ENCODE peak calls at places on chromosomes 13 and 19, in eight cellular contexts. One of them, this sample, is unnamed.

GRCh38 chr19:55369651-55370304 is 485 bp downstream of the IL11 start:
- DNase-seq in fibroblast of lung: peak
- DNase-seq in cardiac muscle cell: peak
- DNase-seq in neural progenitor cell: peak
- DNase-seq in tibial artery: no peak
- DNase-seq in fibroblast of pulmonary artery: peak
- DNase-seq in HFF-Myc: no peak
- DNase-seq in body of pancreas: no peak
- DNase-seq in this sample: peak

GRCh38 chr13:95087746-95088305 is 213.4 kb downstream of the ABCC4 start:
- DNase-seq in fibroblast of lung: peak
- DNase-seq in cardiac muscle cell: no peak
- DNase-seq in tibial artery: no peak
- DNase-seq in body of pancreas: no peak
- DNase-seq in HFF-Myc: no peak
- DNase-seq in fibroblast of pulmonary artery: peak
- DNase-seq in neural progenitor cell: no peak
- DNase-seq in this sample: peak

GRCh38 chr13:46679369-46680180 is 117.4 kb downstream of the ESD start:
- DNase-seq in fibroblast of pulmonary artery: peak
- DNase-seq in cardiac muscle cell: no peak
- DNase-seq in body of pancreas: no peak
- DNase-seq in fibroblast of lung: peak
- DNase-seq in neural progenitor cell: peak
- DNase-seq in tibial artery: no peak
- DNase-seq in HFF-Myc: peak
- DNase-seq in this sample: peak

GRCh38 chr19:44747739-44748425 is 626 bp upstream of the BCL3 start:
- DNase-seq in HFF-Myc: no peak
- DNase-seq in cardiac muscle cell: peak
- DNase-seq in fibroblast of pulmonary artery: peak
- DNase-seq in body of pancreas: peak
- DNase-seq in neural progenitor cell: peak
- DNase-seq in fibroblast of lung: peak
- DNase-seq in tibial artery: peak
- DNase-seq in this sample: no peak

GRCh38 chr19:16535381-16535780 is 6.9 kb downstream of the CHERP start:
- DNase-seq in body of pancreas: no peak
- DNase-seq in neural progenitor cell: no peak
- DNase-seq in tibial artery: no peak
- DNase-seq in fibroblast of lung: no peak
- DNase-seq in cardiac muscle cell: no peak
- DNase-seq in fibroblast of pulmonary artery: no peak
- DNase-seq in HFF-Myc: no peak
- DNase-seq in this sample: no peak

GRCh38 chr19:30314056-30314804 is 58.0 kb upstream of the ZNF536 start:
- DNase-seq in body of pancreas: no peak
- DNase-seq in HFF-Myc: no peak
- DNase-seq in neural progenitor cell: no peak
- DNase-seq in fibroblast of lung: no peak
- DNase-seq in tibial artery: no peak
- DNase-seq in fibroblast of pulmonary artery: no peak
- DNase-seq in cardiac muscle cell: no peak
- DNase-seq in this sample: no peak

GRCh38 chr13:19179916-19180315 is 1.7 kb downstream of the TUBA3C start:
- DNase-seq in fibroblast of lung: no peak
- DNase-seq in cardiac muscle cell: no peak
- DNase-seq in tibial artery: no peak
- DNase-seq in fibroblast of pulmonary artery: no peak
- DNase-seq in body of pancreas: no peak
- DNase-seq in HFF-Myc: no peak
- DNase-seq in neural progenitor cell: no peak
- DNase-seq in this sample: no peak

GRCh38 chr19:13865578-13866462 is 11.1 kb upstream of the NANOS3 start:
- DNase-seq in neural progenitor cell: peak
- DNase-seq in body of pancreas: no peak
- DNase-seq in fibroblast of lung: no peak
- DNase-seq in tibial artery: no peak
- DNase-seq in HFF-Myc: no peak
- DNase-seq in fibroblast of pulmonary artery: no peak
- DNase-seq in cardiac muscle cell: peak
- DNase-seq in this sample: no peak

GRCh38 chr13:108957369-108958012 is 328.1 kb downstream of the MYO16 start:
- DNase-seq in cardiac muscle cell: no peak
- DNase-seq in HFF-Myc: peak
- DNase-seq in fibroblast of pulmonary artery: peak
- DNase-seq in neural progenitor cell: peak
- DNase-seq in tibial artery: no peak
- DNase-seq in body of pancreas: no peak
- DNase-seq in fibroblast of lung: peak
- DNase-seq in this sample: peak

GRCh38 chr13:43364210-43365041 is 341.0 kb downstream of the DNAJC15 start:
- DNase-seq in tibial artery: no peak
- DNase-seq in cardiac muscle cell: no peak
- DNase-seq in fibroblast of pulmonary artery: peak
- DNase-seq in neural progenitor cell: peak
- DNase-seq in fibroblast of lung: peak
- DNase-seq in HFF-Myc: no peak
- DNase-seq in body of pancreas: no peak
- DNase-seq in this sample: peak

GRCh38 chr19:39934584-39935233 is at the start of gene FCGBP:
- DNase-seq in HFF-Myc: no peak
- DNase-seq in neural progenitor cell: no peak
- DNase-seq in body of pancreas: no peak
- DNase-seq in cardiac muscle cell: no peak
- DNase-seq in fibroblast of pulmonary artery: no peak
- DNase-seq in fibroblast of lung: no peak
- DNase-seq in tibial artery: no peak
- DNase-seq in this sample: no peak

GRCh38 chr19:17997969-17998826 is 9.8 kb upstream of the ARRDC2 start:
- DNase-seq in body of pancreas: no peak
- DNase-seq in neural progenitor cell: peak
- DNase-seq in fibroblast of pulmonary artery: no peak
- DNase-seq in cardiac muscle cell: no peak
- DNase-seq in HFF-Myc: no peak
- DNase-seq in tibial artery: no peak
- DNase-seq in fibroblast of lung: peak
- DNase-seq in this sample: peak

GRCh38 chr13:36919833-36920611 is at the start of gene SMAD9:
- DNase-seq in cardiac muscle cell: peak
- DNase-seq in fibroblast of lung: peak
- DNase-seq in HFF-Myc: no peak
- DNase-seq in body of pancreas: peak
- DNase-seq in neural progenitor cell: peak
- DNase-seq in fibroblast of pulmonary artery: peak
- DNase-seq in tibial artery: peak
- DNase-seq in this sample: peak

GRCh38 chr13:80336335-80336734 is 4.6 kb downstream of the SPRY2 start:
- DNase-seq in tibial artery: no peak
- DNase-seq in cardiac muscle cell: no peak
- DNase-seq in body of pancreas: no peak
- DNase-seq in fibroblast of pulmonary artery: peak
- DNase-seq in neural progenitor cell: no peak
- DNase-seq in HFF-Myc: no peak
- DNase-seq in fibroblast of lung: peak
- DNase-seq in this sample: peak

GRCh38 chr13:105827074-105827473 is 708.4 kb downstream of the EFNB2 start:
- DNase-seq in fibroblast of lung: no peak
- DNase-seq in neural progenitor cell: no peak
- DNase-seq in cardiac muscle cell: no peak
- DNase-seq in HFF-Myc: no peak
- DNase-seq in body of pancreas: no peak
- DNase-seq in fibroblast of pulmonary artery: no peak
- DNase-seq in tibial artery: no peak
- DNase-seq in this sample: no peak

GRCh38 chr13:26600345-26600761 is 42.9 kb downstream of the WASF3 start:
- DNase-seq in neural progenitor cell: no peak
- DNase-seq in tibial artery: no peak
- DNase-seq in fibroblast of pulmonary artery: no peak
- DNase-seq in cardiac muscle cell: no peak
- DNase-seq in body of pancreas: no peak
- DNase-seq in fibroblast of lung: no peak
- DNase-seq in HFF-Myc: no peak
- DNase-seq in this sample: peak
- H3K4me3 ChIP-seq in neural progenitor cell: no peak
- H3K4me3 ChIP-seq in tibial artery: no peak
- H3K4me3 ChIP-seq in fibroblast of pulmonary artery: no peak
- H3K4me3 ChIP-seq in cardiac muscle cell: no peak
- H3K4me3 ChIP-seq in body of pancreas: no peak
- H3K4me3 ChIP-seq in fibroblast of lung: no peak
- H3K4me3 ChIP-seq in HFF-Myc: no peak
- H3K4me3 ChIP-seq in this sample: no peak

DNA sequence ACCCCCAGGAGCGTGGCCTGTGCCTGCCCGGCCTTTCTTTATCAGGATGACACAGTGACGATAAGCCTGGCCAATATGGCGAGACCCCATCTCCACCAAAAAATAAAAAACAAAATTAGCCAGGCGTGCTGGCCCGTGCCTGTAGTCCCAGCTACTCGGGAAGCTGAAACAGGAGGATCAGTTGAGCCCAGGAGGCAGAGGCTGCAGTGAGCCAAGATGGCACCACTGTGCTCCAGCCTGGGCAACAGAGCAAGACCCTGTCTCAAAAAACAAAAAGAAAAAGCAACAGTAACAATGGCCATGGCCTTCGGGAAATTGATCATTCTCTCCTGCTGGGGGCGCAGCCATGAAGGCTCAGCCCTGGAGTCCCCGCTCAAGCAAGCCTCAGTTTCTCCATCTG is 11.1 kb downstream of the PEX11G start:
- DNase-seq in tibial artery: no peak
- DNase-seq in HFF-Myc: no peak
- DNase-seq in fibroblast of lung: no peak
- DNase-seq in fibroblast of pulmonary artery: no peak
- DNase-seq in cardiac muscle cell: no peak
- DNase-seq in body of pancreas: no peak
- DNase-seq in neural progenitor cell: no peak
- DNase-seq in this sample: no peak
- TF ChIP-seq CTCF in tibial artery: no peak
- TF ChIP-seq CTCF in HFF-Myc: no peak
- TF ChIP-seq CTCF in fibroblast of lung: no peak
- TF ChIP-seq CTCF in fibroblast of pulmonary artery: no peak
- TF ChIP-seq CTCF in cardiac muscle cell: no peak
- TF ChIP-seq CTCF in body of pancreas: no peak
- TF ChIP-seq CTCF in neural progenitor cell: no peak
- TF ChIP-seq CTCF in this sample: no peak

GRCh38 chr19:46955813-46956371 is 63.7 kb upstream of the NPAS1 start:
- DNase-seq in cardiac muscle cell: no peak
- DNase-seq in tibial artery: no peak
- DNase-seq in fibroblast of pulmonary artery: no peak
- DNase-seq in body of pancreas: no peak
- DNase-seq in HFF-Myc: no peak
- DNase-seq in fibroblast of lung: no peak
- DNase-seq in neural progenitor cell: no peak
- DNase-seq in this sample: no peak

GRCh38 chr19:46954502-46955004 is 65.1 kb upstream of the NPAS1 start:
- DNase-seq in tibial artery: no peak
- DNase-seq in fibroblast of pulmonary artery: no peak
- DNase-seq in neural progenitor cell: no peak
- DNase-seq in HFF-Myc: no peak
- DNase-seq in fibroblast of lung: no peak
- DNase-seq in body of pancreas: no peak
- DNase-seq in cardiac muscle cell: no peak
- DNase-seq in this sample: no peak

GRCh38 chr19:46952874-46953273 is 66.8 kb upstream of the NPAS1 start:
- DNase-seq in cardiac muscle cell: no peak
- DNase-seq in fibroblast of lung: no peak
- DNase-seq in body of pancreas: no peak
- DNase-seq in fibroblast of pulmonary artery: no peak
- DNase-seq in tibial artery: no peak
- DNase-seq in neural progenitor cell: no peak
- DNase-seq in HFF-Myc: no peak
- DNase-seq in this sample: no peak

GRCh38 chr19:46953955-46954501 is 65.6 kb upstream of the NPAS1 start:
- DNase-seq in tibial artery: no peak
- DNase-seq in neural progenitor cell: no peak
- DNase-seq in HFF-Myc: no peak
- DNase-seq in fibroblast of pulmonary artery: no peak
- DNase-seq in fibroblast of lung: no peak
- DNase-seq in cardiac muscle cell: no peak
- DNase-seq in body of pancreas: no peak
- DNase-seq in this sample: no peak

DNA sequence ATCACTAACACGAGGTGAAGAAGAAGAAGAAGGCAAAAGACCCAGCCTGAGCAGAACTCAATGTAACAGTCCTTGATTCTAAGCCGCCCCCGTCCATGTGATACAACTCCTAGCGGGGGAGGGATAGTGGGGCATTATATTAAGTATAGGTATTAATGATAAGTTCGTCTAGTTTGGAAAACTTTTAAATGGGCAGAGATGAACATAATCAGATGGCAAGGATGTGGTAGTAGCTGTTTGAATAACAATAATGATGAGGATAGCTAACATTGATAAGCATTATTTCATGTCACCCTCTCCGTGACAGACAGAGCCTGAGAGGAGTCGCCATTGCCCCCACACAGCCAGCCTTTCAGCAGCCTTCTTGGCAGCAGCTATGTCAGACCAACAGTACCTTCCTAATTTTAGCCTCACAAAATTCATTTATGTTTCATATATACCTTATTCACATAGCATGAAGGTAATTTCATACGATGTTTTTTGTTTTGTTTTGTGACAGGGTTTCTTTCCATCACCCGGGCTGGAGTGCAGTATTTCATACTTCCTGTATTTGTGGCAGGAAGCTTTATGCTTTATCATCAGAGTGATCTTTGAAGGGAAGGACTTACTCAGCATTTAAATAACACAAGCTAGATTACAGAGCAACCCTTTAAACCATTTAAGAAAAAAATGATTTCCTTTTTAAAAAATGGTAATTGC is 64.4 kb upstream of the NPAS1 start:
- DNase-seq in body of pancreas: no peak
- DNase-seq in HFF-Myc: no peak
- DNase-seq in cardiac muscle cell: no peak
- DNase-seq in neural progenitor cell: no peak
- DNase-seq in tibial artery: no peak
- DNase-seq in fibroblast of lung: no peak
- DNase-seq in fibroblast of pulmonary artery: peak
- DNase-seq in this sample: peak
- H3K4me3 ChIP-seq in body of pancreas: no peak
- H3K4me3 ChIP-seq in HFF-Myc: no peak
- H3K4me3 ChIP-seq in cardiac muscle cell: no peak
- H3K4me3 ChIP-seq in neural progenitor cell: no peak
- H3K4me3 ChIP-seq in tibial artery: no peak
- H3K4me3 ChIP-seq in fibroblast of lung: no peak
- H3K4me3 ChIP-seq in fibroblast of pulmonary artery: peak
- H3K4me3 ChIP-seq in this sample: no peak

DNA sequence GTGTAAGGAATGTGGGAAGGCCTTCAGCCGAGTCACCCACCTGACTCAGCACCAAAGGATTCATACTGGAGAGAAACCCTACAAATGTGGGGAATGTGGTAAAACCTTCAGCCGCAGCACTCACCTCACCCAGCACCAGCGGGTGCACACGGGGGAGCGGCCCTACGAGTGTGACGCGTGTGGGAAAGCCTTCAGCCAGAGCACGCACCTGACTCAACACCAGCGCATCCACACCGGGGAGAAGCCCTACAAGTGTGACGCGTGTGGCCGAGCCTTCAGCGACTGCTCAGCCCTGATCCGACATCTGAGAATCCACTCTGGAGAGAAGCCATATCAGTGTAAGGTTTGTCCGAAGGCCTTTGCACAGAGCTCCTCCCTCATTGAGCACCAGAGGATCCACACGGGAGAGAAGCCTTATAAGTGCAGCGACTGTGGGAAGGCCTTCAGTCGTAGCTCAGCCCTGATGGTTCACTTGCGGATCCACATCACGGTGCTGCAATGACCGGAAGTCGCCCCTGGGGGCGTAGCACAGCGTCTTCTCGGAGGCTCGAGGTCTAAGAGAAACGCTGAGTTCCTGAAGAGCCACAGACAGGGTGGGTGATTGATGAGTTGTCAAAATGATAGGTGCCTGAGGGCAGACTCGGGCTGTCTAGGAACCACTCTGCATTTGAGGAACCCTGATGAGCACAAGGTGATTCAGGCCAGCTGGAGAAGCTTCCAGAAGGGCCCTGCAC is 12.2 kb downstream of the ZSCAN22 start:
- DNase-seq in neural progenitor cell: peak
- DNase-seq in body of pancreas: no peak
- DNase-seq in tibial artery: no peak
- DNase-seq in fibroblast of lung: no peak
- DNase-seq in fibroblast of pulmonary artery: no peak
- DNase-seq in HFF-Myc: no peak
- DNase-seq in cardiac muscle cell: peak
- DNase-seq in this sample: peak
- TF ChIP-seq CTCF in neural progenitor cell: peak
- TF ChIP-seq CTCF in body of pancreas: no peak
- TF ChIP-seq CTCF in tibial artery: no peak
- TF ChIP-seq CTCF in fibroblast of lung: no peak
- TF ChIP-seq CTCF in fibroblast of pulmonary artery: no peak
- TF ChIP-seq CTCF in HFF-Myc: peak
- TF ChIP-seq CTCF in cardiac muscle cell: no peak
- TF ChIP-seq CTCF in this sample: no peak